ENCODE peak calls at places on chromosomes 5 and 9, in five cellular contexts. One of them, this sample, is unnamed.

GRCh38 chr5:139912804-139913203 is 117.2 kb downstream of the PSD2 start:
- DNase-seq in upper lobe of right lung: no peak
- DNase-seq in CD8-positive, alpha-beta T cell: peak
- DNase-seq in dorsolateral prefrontal cortex: no peak
- DNase-seq in IMR-90: no peak
- DNase-seq in this sample: no peak

GRCh38 chr5:153256-153655 is 38.0 kb upstream of the LRRC14B start:
- DNase-seq in upper lobe of right lung: no peak
- DNase-seq in CD8-positive, alpha-beta T cell: no peak
- DNase-seq in dorsolateral prefrontal cortex: no peak
- DNase-seq in IMR-90: peak
- DNase-seq in this sample: peak

GRCh38 chr5:156402387-156402921 is 75.5 kb downstream of the SGCD start:
- DNase-seq in upper lobe of right lung: no peak
- DNase-seq in CD8-positive, alpha-beta T cell: no peak
- DNase-seq in dorsolateral prefrontal cortex: no peak
- DNase-seq in IMR-90: no peak
- DNase-seq in this sample: no peak

GRCh38 chr9:127358023-127358535 is 38.9 kb upstream of the SLC2A8 start:
- DNase-seq in upper lobe of right lung: no peak
- DNase-seq in CD8-positive, alpha-beta T cell: no peak
- DNase-seq in dorsolateral prefrontal cortex: no peak
- DNase-seq in IMR-90: no peak
- DNase-seq in this sample: no peak

GRCh38 chr5:72412283-72413055 is 92.3 kb downstream of the PTCD2 start:
- DNase-seq in upper lobe of right lung: no peak
- DNase-seq in CD8-positive, alpha-beta T cell: no peak
- DNase-seq in dorsolateral prefrontal cortex: no peak
- DNase-seq in IMR-90: peak
- DNase-seq in this sample: peak

GRCh38 chr9:79592736-79593493 is 21.1 kb downstream of the TLE4 start:
- DNase-seq in upper lobe of right lung: no peak
- DNase-seq in CD8-positive, alpha-beta T cell: no peak
- DNase-seq in dorsolateral prefrontal cortex: no peak
- DNase-seq in IMR-90: no peak
- DNase-seq in this sample: no peak

GRCh38 chr9:108809269-108809668 is 46.5 kb downstream of the ACTL7B start:
- DNase-seq in upper lobe of right lung: no peak
- DNase-seq in CD8-positive, alpha-beta T cell: no peak
- DNase-seq in dorsolateral prefrontal cortex: no peak
- DNase-seq in IMR-90: no peak
- DNase-seq in this sample: no peak

GRCh38 chr5:38802125-38802524 is 43.7 kb upstream of the OSMR start:
- DNase-seq in upper lobe of right lung: no peak
- DNase-seq in CD8-positive, alpha-beta T cell: no peak
- DNase-seq in dorsolateral prefrontal cortex: no peak
- DNase-seq in IMR-90: no peak
- DNase-seq in this sample: no peak

GRCh38 chr9:119375892-119376291 is 6.7 kb upstream of the BRINP1 start:
- DNase-seq in upper lobe of right lung: no peak
- DNase-seq in CD8-positive, alpha-beta T cell: no peak
- DNase-seq in dorsolateral prefrontal cortex: no peak
- DNase-seq in IMR-90: no peak
- DNase-seq in this sample: peak

GRCh38 chr5:90529939-90530677 is 724 bp upstream of the LYSMD3 start:
- DNase-seq in upper lobe of right lung: no peak
- DNase-seq in CD8-positive, alpha-beta T cell: no peak
- DNase-seq in dorsolateral prefrontal cortex: peak
- DNase-seq in IMR-90: peak
- DNase-seq in this sample: peak

GRCh38 chr5:59757442-59757841 is 136.1 kb downstream of the PDE4D start:
- DNase-seq in upper lobe of right lung: no peak
- DNase-seq in CD8-positive, alpha-beta T cell: no peak
- DNase-seq in dorsolateral prefrontal cortex: no peak
- DNase-seq in IMR-90: no peak
- DNase-seq in this sample: peak

GRCh38 chr5:133753856-133754255 is 141.5 kb upstream of the FSTL4 start:
- DNase-seq in upper lobe of right lung: no peak
- DNase-seq in CD8-positive, alpha-beta T cell: no peak
- DNase-seq in dorsolateral prefrontal cortex: no peak
- DNase-seq in IMR-90: no peak
- DNase-seq in this sample: no peak

GRCh38 chr9:136858452-136858843 is 6.3 kb downstream of the MAMDC4 start:
- DNase-seq in upper lobe of right lung: no peak
- DNase-seq in CD8-positive, alpha-beta T cell: no peak
- DNase-seq in dorsolateral prefrontal cortex: no peak
- DNase-seq in IMR-90: no peak
- DNase-seq in this sample: no peak

GRCh38 chr9:104386425-104387069 is 117.5 kb upstream of the OR13F1 start:
- DNase-seq in upper lobe of right lung: no peak
- DNase-seq in CD8-positive, alpha-beta T cell: no peak
- DNase-seq in dorsolateral prefrontal cortex: no peak
- DNase-seq in IMR-90: peak
- DNase-seq in this sample: peak

DNA sequence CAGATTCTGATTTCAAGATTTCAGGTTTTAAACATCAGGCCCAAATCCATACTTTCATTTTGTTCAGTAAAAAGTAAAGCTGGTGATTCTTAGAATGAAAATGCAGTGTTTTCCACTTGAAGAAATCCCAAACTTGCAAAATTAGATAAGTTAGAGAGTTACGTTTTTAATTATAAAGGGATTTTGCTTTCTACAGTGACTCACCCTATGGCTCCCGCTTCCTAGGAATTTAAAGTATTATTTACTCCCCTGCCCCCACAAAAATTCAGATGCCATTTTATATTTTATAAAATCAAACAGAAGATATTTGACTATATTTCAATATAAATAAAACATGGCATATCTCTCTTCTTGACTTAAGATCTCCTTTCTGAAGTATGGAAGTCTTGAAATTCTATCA is 402.9 kb downstream of the ZSWIM6 start:
- DNase-seq in upper lobe of right lung: no peak
- DNase-seq in CD8-positive, alpha-beta T cell: no peak
- DNase-seq in dorsolateral prefrontal cortex: no peak
- DNase-seq in IMR-90: no peak
- DNase-seq in this sample: peak
- TF ChIP-seq CTCF in upper lobe of right lung: no peak
- TF ChIP-seq CTCF in CD8-positive, alpha-beta T cell: no peak
- TF ChIP-seq CTCF in dorsolateral prefrontal cortex: no peak
- TF ChIP-seq CTCF in IMR-90: no peak
- TF ChIP-seq CTCF in this sample: no peak

GRCh38 chr9:35522189-35522588 is 32.3 kb downstream of the RUSC2 start:
- DNase-seq in upper lobe of right lung: no peak
- DNase-seq in CD8-positive, alpha-beta T cell: no peak
- DNase-seq in dorsolateral prefrontal cortex: no peak
- DNase-seq in IMR-90: no peak
- DNase-seq in this sample: no peak
- H3K4me3 ChIP-seq in upper lobe of right lung: no peak
- H3K4me3 ChIP-seq in CD8-positive, alpha-beta T cell: no peak
- H3K4me3 ChIP-seq in dorsolateral prefrontal cortex: no peak
- H3K4me3 ChIP-seq in IMR-90: peak
- H3K4me3 ChIP-seq in this sample: no peak

DNA sequence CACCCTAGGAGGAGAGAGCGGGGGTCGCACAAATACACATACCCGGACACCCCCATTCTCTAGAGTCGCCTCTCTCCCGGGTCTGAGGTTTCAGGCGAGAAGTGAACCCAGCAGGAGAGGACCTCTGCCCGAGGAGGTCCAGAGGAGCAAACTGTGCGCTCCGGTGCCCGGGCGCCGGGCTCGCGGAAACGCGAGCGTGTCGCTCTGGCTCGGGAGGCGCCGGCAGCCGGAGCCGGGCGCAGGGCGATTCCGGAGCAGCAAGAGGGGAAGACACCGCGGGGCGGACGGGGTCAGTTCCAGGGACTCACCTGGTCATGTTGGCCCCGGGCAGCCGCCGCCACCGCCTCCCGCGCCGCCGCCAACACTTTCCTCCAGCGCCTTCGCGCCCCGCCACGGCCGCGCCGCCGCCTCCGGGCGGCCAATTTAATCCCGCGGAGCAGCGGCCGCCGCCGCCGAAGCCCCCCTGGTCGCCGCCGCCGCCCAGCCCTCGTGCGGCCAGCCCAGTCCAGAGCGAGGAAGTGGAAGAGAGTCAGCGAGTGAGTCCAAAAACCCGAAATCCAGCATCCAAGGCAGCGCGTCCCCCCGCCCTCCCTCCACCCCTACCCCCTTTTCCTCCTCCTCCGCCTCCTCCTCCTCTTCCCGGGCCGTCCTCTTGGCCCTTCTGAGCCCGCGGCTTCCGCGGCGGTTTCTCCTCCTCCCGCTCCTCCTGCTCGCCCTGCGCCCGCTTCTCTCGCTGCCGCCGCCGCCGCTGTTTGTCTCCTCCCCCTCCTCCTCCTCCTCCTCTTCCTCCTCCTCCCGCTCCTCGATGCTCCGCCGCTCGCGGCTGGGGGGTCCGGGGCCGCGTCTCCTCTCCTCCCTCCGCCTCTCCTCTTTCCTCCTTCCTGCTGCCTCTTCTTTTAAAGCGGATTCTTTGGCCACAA is 1058.0 kb upstream of the DMAC1 start:
- DNase-seq in upper lobe of right lung: peak
- DNase-seq in CD8-positive, alpha-beta T cell: no peak
- DNase-seq in dorsolateral prefrontal cortex: peak
- DNase-seq in IMR-90: no peak
- DNase-seq in this sample: peak
- TF ChIP-seq CTCF in upper lobe of right lung: no peak
- TF ChIP-seq CTCF in CD8-positive, alpha-beta T cell: no peak
- TF ChIP-seq CTCF in dorsolateral prefrontal cortex: no peak
- TF ChIP-seq CTCF in IMR-90: no peak
- TF ChIP-seq CTCF in this sample: no peak

DNA sequence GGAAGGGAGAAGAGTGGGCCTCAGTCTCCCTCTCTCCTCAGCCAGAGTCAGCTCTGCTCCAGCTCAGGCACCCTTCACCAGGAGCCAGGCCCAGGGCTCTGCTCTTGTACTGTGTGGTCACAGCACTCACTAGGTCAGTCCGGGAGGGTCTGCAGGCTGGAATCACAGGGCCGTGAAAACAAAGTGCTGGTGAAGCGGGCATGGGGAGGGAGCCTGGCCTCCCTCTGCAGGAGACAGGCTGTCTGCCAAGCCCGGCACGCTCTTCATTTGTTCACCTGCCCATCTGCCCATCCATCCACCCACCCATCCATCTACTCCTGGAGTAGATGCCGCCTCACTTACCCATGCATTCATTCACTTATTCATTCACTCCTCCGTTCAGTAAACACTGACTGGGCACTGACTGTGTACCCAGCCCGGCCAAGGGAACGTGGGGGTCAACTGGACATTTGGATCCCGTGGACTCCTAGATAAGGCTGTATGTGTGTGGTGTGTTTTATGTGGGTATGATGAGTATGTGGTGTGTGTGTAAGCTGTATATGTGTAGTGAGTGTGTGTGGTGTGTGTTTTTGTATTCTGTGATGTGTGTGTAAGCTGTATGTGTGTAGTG is 3.6 kb downstream of the SPAAR start:
- DNase-seq in upper lobe of right lung: no peak
- DNase-seq in CD8-positive, alpha-beta T cell: no peak
- DNase-seq in dorsolateral prefrontal cortex: no peak
- DNase-seq in IMR-90: no peak
- DNase-seq in this sample: no peak
- H3K4me3 ChIP-seq in upper lobe of right lung: peak
- H3K4me3 ChIP-seq in CD8-positive, alpha-beta T cell: no peak
- H3K4me3 ChIP-seq in dorsolateral prefrontal cortex: no peak
- H3K4me3 ChIP-seq in IMR-90: no peak
- H3K4me3 ChIP-seq in this sample: no peak

DNA sequence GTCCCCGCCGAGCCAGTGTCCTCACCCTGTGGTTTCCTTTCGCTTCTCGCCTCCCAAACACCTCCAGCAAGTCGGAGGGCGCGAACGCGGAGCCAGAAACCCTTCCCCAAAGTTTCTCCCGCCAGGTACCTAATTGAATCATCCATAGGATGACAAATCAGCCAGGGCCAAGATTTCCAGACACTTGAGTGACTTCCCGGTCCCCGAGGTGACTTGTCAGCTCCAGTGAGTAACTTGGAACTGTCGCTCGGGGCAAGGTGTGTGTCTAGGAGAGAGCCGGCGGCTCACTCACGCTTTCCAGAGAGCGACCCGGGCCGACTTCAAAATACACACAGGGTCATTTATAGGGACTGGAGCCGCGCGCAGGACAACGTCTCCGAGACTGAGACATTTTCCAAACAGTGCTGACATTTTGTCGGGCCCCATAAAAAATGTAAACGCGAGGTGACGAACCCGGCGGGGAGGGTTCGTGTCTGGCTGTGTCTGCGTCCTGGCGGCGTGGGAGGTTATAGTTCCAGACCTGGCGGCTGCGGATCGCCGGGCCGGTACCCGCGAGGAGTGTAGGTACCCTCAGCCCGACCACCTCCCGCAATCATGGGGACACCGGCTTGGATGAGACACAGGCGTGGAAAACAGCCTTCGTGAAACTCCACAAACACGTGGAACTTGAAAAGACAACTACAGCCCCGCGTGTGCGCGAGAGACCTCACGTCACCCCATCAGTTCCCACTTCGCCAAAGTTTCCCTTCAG is 1.4 kb downstream of the GLIS3 start:
- DNase-seq in upper lobe of right lung: peak
- DNase-seq in CD8-positive, alpha-beta T cell: no peak
- DNase-seq in dorsolateral prefrontal cortex: no peak
- DNase-seq in IMR-90: peak
- DNase-seq in this sample: peak
- TF ChIP-seq CTCF in upper lobe of right lung: no peak
- TF ChIP-seq CTCF in CD8-positive, alpha-beta T cell: no peak
- TF ChIP-seq CTCF in dorsolateral prefrontal cortex: no peak
- TF ChIP-seq CTCF in IMR-90: no peak
- TF ChIP-seq CTCF in this sample: no peak

DNA sequence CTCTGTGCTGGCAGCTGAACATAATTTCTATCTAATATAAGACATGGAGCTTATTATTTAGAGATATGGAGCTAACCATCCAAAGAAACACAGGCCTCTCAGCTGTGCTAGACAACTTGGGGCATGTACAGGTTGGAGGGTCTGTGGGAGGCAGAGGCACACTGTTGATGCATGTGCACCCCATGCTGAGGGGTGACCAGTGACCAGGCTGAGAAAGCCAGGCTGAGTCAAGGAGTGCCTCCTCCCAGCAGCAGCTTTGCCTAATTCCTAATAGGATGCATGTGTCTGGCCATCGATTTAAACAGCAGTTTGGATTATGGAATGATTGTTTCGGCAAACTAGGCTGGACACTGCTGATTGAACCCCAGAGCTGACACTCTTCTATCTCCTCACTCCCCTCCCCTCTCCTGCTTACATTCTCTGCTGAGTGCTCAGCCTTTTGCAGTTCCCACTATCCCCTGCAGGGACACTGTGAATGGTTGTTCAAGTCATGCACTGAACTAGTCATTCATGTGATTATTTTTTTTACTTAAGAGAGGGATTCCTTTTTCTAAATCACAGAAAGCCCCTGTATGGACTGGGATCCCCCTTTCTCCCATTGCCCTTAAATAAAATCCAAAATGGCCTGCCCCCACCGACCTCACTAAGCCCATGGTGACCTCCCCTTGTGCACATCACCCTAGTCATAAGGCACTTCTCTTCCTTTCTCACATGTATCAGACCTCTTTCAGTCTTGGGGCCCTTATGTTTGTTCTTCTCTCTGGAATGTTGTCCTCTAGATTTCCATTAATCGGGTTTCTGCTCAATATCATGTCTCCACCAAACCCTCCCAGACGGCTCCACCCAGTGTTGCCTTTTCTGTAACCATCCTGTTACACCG is 196.0 kb downstream of the ERCC6L2 start:
- DNase-seq in upper lobe of right lung: no peak
- DNase-seq in CD8-positive, alpha-beta T cell: no peak
- DNase-seq in dorsolateral prefrontal cortex: no peak
- DNase-seq in IMR-90: peak
- DNase-seq in this sample: peak
- H3K4me3 ChIP-seq in upper lobe of right lung: no peak
- H3K4me3 ChIP-seq in CD8-positive, alpha-beta T cell: no peak
- H3K4me3 ChIP-seq in dorsolateral prefrontal cortex: no peak
- H3K4me3 ChIP-seq in IMR-90: no peak
- H3K4me3 ChIP-seq in this sample: no peak